ENCODE peak calls at places on chromosome 5, in six cellular contexts. X, T, O, I, G and N are unnamed samples.

GRCh38 chr5:103037673-103038455 is 82.1 kb downstream of the GIN1 start:
- DNase-seq in O (no peak), G (no peak), T (no peak), I (no peak), X (peak), N (no peak)

GRCh38 chr5:153496835-153497234 is 6.4 kb downstream of the GRIA1 start:
- DNase-seq in X (peak), T (no peak), G (no peak), I (no peak), O (no peak), N (no peak)

GRCh38 chr5:154608531-154609011 is 130.5 kb upstream of the HAND1 start:
- DNase-seq in I (no peak), G (no peak), X (no peak), T (no peak), O (no peak), N (no peak)

GRCh38 chr5:175347931-175348330 is 96.1 kb downstream of the DRD1 start:
- DNase-seq in I (no peak), G (no peak), T (no peak), X (no peak), O (no peak), N (no peak)

GRCh38 chr5:155655569-155655968 is 642.0 kb downstream of the KIF4B start:
- DNase-seq in T (no peak), G (no peak), X (no peak), O (no peak), I (no peak), N (no peak)

GRCh38 chr5:14405267-14405666 is 176.3 kb upstream of the OTULINL start:
- DNase-seq in T (no peak), I (no peak), O (no peak), X (no peak), G (no peak), N (no peak)

GRCh38 chr5:126589536-126590297 is 5.3 kb downstream of the ALDH7A1 start:
- DNase-seq in G (no peak), O (no peak), T (no peak), X (no peak), I (no peak), N (no peak)

GRCh38 chr5:83956386-83956785 is 235.7 kb upstream of the HAPLN1 start:
- DNase-seq in T (no peak), O (no peak), X (peak), I (no peak), G (no peak), N (peak)

GRCh38 chr5:80453372-80453771 is 34.5 kb upstream of the FAM151B start:
- DNase-seq in T (no peak), G (no peak), I (no peak), O (no peak), X (no peak), N (no peak)

GRCh38 chr5:120527251-120527650 is 63.2 kb downstream of the PRR16 start:
- DNase-seq in O (no peak), G (no peak), T (no peak), I (no peak), X (no peak), N (no peak)

GRCh38 chr5:137300411-137301240 is 198.5 kb downstream of the SPOCK1 start:
- DNase-seq in T (no peak), O (no peak), I (no peak), G (no peak), X (peak), N (no peak)

GRCh38 chr5:42855811-42856210 is 44.1 kb upstream of the SELENOP start:
- DNase-seq in I (no peak), X (no peak), T (no peak), O (no peak), G (no peak), N (no peak)

GRCh38 chr5:146528232-146528631 is 12.2 kb upstream of the GPR151 start:
- DNase-seq in X (no peak), O (no peak), I (no peak), G (no peak), T (no peak), N (no peak)